ENCODE peak calls at places on chromosomes 16 and 17, in ten cellular contexts. One of them, this sample, is unnamed.

GRCh38 chr17:3594056-3594810 is 15.0 kb downstream of the TRPV1 start:
- DNase-seq in dorsolateral prefrontal cortex: peak
- DNase-seq in tibial nerve: peak
- DNase-seq in left ventricle myocardium inferior: peak
- DNase-seq in adrenal gland: no peak
- DNase-seq in psoas muscle: no peak
- DNase-seq in brain microvascular endothelial cell: peak
- DNase-seq in lower lobe of right lung: no peak
- DNase-seq in upper lobe of left lung: no peak
- DNase-seq in K562: no peak
- DNase-seq in this sample: peak

GRCh38 chr16:56320081-56320480 is 105.3 kb downstream of the AMFR start:
- DNase-seq in dorsolateral prefrontal cortex: no peak
- DNase-seq in tibial nerve: no peak
- DNase-seq in left ventricle myocardium inferior: no peak
- DNase-seq in adrenal gland: no peak
- DNase-seq in psoas muscle: no peak
- DNase-seq in brain microvascular endothelial cell: no peak
- DNase-seq in lower lobe of right lung: no peak
- DNase-seq in upper lobe of left lung: no peak
- DNase-seq in K562: no peak
- DNase-seq in this sample: no peak

GRCh38 chr16:6125483-6126259 is 1028.1 kb upstream of the EEF2KMT start:
- DNase-seq in dorsolateral prefrontal cortex: no peak
- DNase-seq in tibial nerve: no peak
- DNase-seq in left ventricle myocardium inferior: no peak
- DNase-seq in adrenal gland: no peak
- DNase-seq in psoas muscle: no peak
- DNase-seq in brain microvascular endothelial cell: peak
- DNase-seq in lower lobe of right lung: no peak
- DNase-seq in upper lobe of left lung: no peak
- DNase-seq in K562: no peak
- DNase-seq in this sample: no peak

GRCh38 chr16:58419241-58420012 is 27.2 kb downstream of the GINS3 start:
- DNase-seq in dorsolateral prefrontal cortex: no peak
- DNase-seq in tibial nerve: no peak
- DNase-seq in left ventricle myocardium inferior: no peak
- DNase-seq in adrenal gland: no peak
- DNase-seq in psoas muscle: no peak
- DNase-seq in brain microvascular endothelial cell: no peak
- DNase-seq in lower lobe of right lung: no peak
- DNase-seq in upper lobe of left lung: no peak
- DNase-seq in K562: no peak
- DNase-seq in this sample: no peak

GRCh38 chr16:71658771-71659170 is 32.8 kb downstream of the MARVELD3 start:
- DNase-seq in dorsolateral prefrontal cortex: no peak
- DNase-seq in tibial nerve: no peak
- DNase-seq in left ventricle myocardium inferior: no peak
- DNase-seq in adrenal gland: peak
- DNase-seq in psoas muscle: no peak
- DNase-seq in brain microvascular endothelial cell: no peak
- DNase-seq in lower lobe of right lung: no peak
- DNase-seq in upper lobe of left lung: no peak
- DNase-seq in K562: no peak
- DNase-seq in this sample: no peak

GRCh38 chr17:59872351-59872750 is 20.4 kb downstream of the TUBD1 start:
- DNase-seq in dorsolateral prefrontal cortex: no peak
- DNase-seq in tibial nerve: no peak
- DNase-seq in left ventricle myocardium inferior: no peak
- DNase-seq in adrenal gland: no peak
- DNase-seq in psoas muscle: no peak
- DNase-seq in brain microvascular endothelial cell: no peak
- DNase-seq in lower lobe of right lung: no peak
- DNase-seq in upper lobe of left lung: no peak
- DNase-seq in K562: no peak
- DNase-seq in this sample: no peak

GRCh38 chr16:68902376-68903345 is 59.3 kb downstream of the TANGO6 start:
- DNase-seq in dorsolateral prefrontal cortex: no peak
- DNase-seq in tibial nerve: no peak
- DNase-seq in left ventricle myocardium inferior: no peak
- DNase-seq in adrenal gland: peak
- DNase-seq in psoas muscle: no peak
- DNase-seq in brain microvascular endothelial cell: peak
- DNase-seq in lower lobe of right lung: no peak
- DNase-seq in upper lobe of left lung: peak
- DNase-seq in K562: peak
- DNase-seq in this sample: peak

GRCh38 chr16:15976929-15977637 is 27.7 kb downstream of the ABCC1 start:
- DNase-seq in dorsolateral prefrontal cortex: no peak
- DNase-seq in tibial nerve: peak
- DNase-seq in left ventricle myocardium inferior: no peak
- DNase-seq in adrenal gland: peak
- DNase-seq in psoas muscle: peak
- DNase-seq in brain microvascular endothelial cell: no peak
- DNase-seq in lower lobe of right lung: no peak
- DNase-seq in upper lobe of left lung: no peak
- DNase-seq in K562: no peak
- DNase-seq in this sample: no peak

GRCh38 chr16:75080205-75081029 is 36.2 kb downstream of the LDHD start:
- DNase-seq in dorsolateral prefrontal cortex: no peak
- DNase-seq in tibial nerve: no peak
- DNase-seq in left ventricle myocardium inferior: no peak
- DNase-seq in adrenal gland: no peak
- DNase-seq in psoas muscle: no peak
- DNase-seq in brain microvascular endothelial cell: peak
- DNase-seq in lower lobe of right lung: no peak
- DNase-seq in upper lobe of left lung: no peak
- DNase-seq in K562: no peak
- DNase-seq in this sample: peak

GRCh38 chr17:9971991-9972390 is 66.9 kb upstream of the RCVRN start:
- DNase-seq in dorsolateral prefrontal cortex: peak
- DNase-seq in tibial nerve: peak
- DNase-seq in left ventricle myocardium inferior: peak
- DNase-seq in adrenal gland: peak
- DNase-seq in psoas muscle: peak
- DNase-seq in brain microvascular endothelial cell: no peak
- DNase-seq in lower lobe of right lung: peak
- DNase-seq in upper lobe of left lung: peak
- DNase-seq in K562: no peak
- DNase-seq in this sample: no peak

DNA sequence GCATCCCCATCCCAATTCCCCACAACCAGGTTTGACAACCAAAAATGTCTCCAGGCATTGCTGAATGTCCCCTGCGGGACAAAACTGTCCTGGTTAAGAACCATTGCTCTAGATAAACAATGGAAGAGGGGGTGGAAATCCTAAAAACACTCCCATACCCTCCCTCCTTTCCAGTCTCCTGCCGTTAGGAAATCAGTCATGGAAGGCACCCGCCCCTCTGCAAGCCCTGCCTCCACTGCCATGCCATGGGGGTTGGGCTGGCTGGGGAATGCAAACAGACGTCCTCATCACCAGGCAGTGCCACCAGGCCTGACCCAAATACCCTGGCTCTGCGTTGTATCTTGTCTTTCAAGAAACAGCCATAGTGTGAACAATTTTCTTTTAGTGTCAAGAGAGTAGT is 57.5 kb downstream of the CYTH1 start:
- DNase-seq in dorsolateral prefrontal cortex: peak
- DNase-seq in tibial nerve: no peak
- DNase-seq in left ventricle myocardium inferior: no peak
- DNase-seq in adrenal gland: peak
- DNase-seq in psoas muscle: no peak
- DNase-seq in brain microvascular endothelial cell: no peak
- DNase-seq in lower lobe of right lung: no peak
- DNase-seq in upper lobe of left lung: peak
- DNase-seq in K562: no peak
- DNase-seq in this sample: no peak
- TF ChIP-seq CTCF in dorsolateral prefrontal cortex: no peak
- TF ChIP-seq CTCF in tibial nerve: no peak
- TF ChIP-seq CTCF in left ventricle myocardium inferior: no peak
- TF ChIP-seq CTCF in adrenal gland: no peak
- TF ChIP-seq CTCF in psoas muscle: no peak
- TF ChIP-seq CTCF in brain microvascular endothelial cell: no peak
- TF ChIP-seq CTCF in lower lobe of right lung: no peak
- TF ChIP-seq CTCF in upper lobe of left lung: no peak
- TF ChIP-seq CTCF in K562: no peak
- TF ChIP-seq CTCF in this sample: no peak

GRCh38 chr17:81429353-81429774 is 34.1 kb downstream of the BAHCC1 start:
- DNase-seq in dorsolateral prefrontal cortex: peak
- DNase-seq in tibial nerve: peak
- DNase-seq in left ventricle myocardium inferior: peak
- DNase-seq in adrenal gland: peak
- DNase-seq in psoas muscle: peak
- DNase-seq in brain microvascular endothelial cell: peak
- DNase-seq in lower lobe of right lung: peak
- DNase-seq in upper lobe of left lung: peak
- DNase-seq in K562: no peak
- DNase-seq in this sample: peak

GRCh38 chr17:81427446-81428120 is 32.3 kb downstream of the BAHCC1 start:
- DNase-seq in dorsolateral prefrontal cortex: peak
- DNase-seq in tibial nerve: no peak
- DNase-seq in left ventricle myocardium inferior: peak
- DNase-seq in adrenal gland: peak
- DNase-seq in psoas muscle: peak
- DNase-seq in brain microvascular endothelial cell: no peak
- DNase-seq in lower lobe of right lung: peak
- DNase-seq in upper lobe of left lung: peak
- DNase-seq in K562: no peak
- DNase-seq in this sample: no peak

GRCh38 chr17:81428121-81428515 is 32.9 kb downstream of the BAHCC1 start:
- DNase-seq in dorsolateral prefrontal cortex: peak
- DNase-seq in tibial nerve: no peak
- DNase-seq in left ventricle myocardium inferior: no peak
- DNase-seq in adrenal gland: no peak
- DNase-seq in psoas muscle: peak
- DNase-seq in brain microvascular endothelial cell: no peak
- DNase-seq in lower lobe of right lung: no peak
- DNase-seq in upper lobe of left lung: no peak
- DNase-seq in K562: no peak
- DNase-seq in this sample: no peak

GRCh38 chr17:81428945-81429344 is 33.7 kb downstream of the BAHCC1 start:
- DNase-seq in dorsolateral prefrontal cortex: no peak
- DNase-seq in tibial nerve: no peak
- DNase-seq in left ventricle myocardium inferior: no peak
- DNase-seq in adrenal gland: no peak
- DNase-seq in psoas muscle: no peak
- DNase-seq in brain microvascular endothelial cell: no peak
- DNase-seq in lower lobe of right lung: no peak
- DNase-seq in upper lobe of left lung: no peak
- DNase-seq in K562: no peak
- DNase-seq in this sample: no peak

GRCh38 chr17:81428521-81428920 is 33.3 kb downstream of the BAHCC1 start:
- DNase-seq in dorsolateral prefrontal cortex: no peak
- DNase-seq in tibial nerve: no peak
- DNase-seq in left ventricle myocardium inferior: no peak
- DNase-seq in adrenal gland: no peak
- DNase-seq in psoas muscle: no peak
- DNase-seq in brain microvascular endothelial cell: no peak
- DNase-seq in lower lobe of right lung: no peak
- DNase-seq in upper lobe of left lung: no peak
- DNase-seq in K562: no peak
- DNase-seq in this sample: no peak
- H3K27ac ChIP-seq in dorsolateral prefrontal cortex: peak
- H3K27ac ChIP-seq in tibial nerve: no peak
- H3K27ac ChIP-seq in left ventricle myocardium inferior: no peak
- H3K27ac ChIP-seq in adrenal gland: no peak
- H3K27ac ChIP-seq in psoas muscle: peak
- H3K27ac ChIP-seq in brain microvascular endothelial cell: no peak
- H3K27ac ChIP-seq in lower lobe of right lung: peak
- H3K27ac ChIP-seq in upper lobe of left lung: peak
- H3K27ac ChIP-seq in K562: no peak
- H3K27ac ChIP-seq in this sample: no peak

GRCh38 chr16:88613911-88614817 is 24.2 kb upstream of the IL17C start:
- DNase-seq in dorsolateral prefrontal cortex: no peak
- DNase-seq in tibial nerve: no peak
- DNase-seq in left ventricle myocardium inferior: no peak
- DNase-seq in adrenal gland: peak
- DNase-seq in psoas muscle: no peak
- DNase-seq in brain microvascular endothelial cell: no peak
- DNase-seq in lower lobe of right lung: no peak
- DNase-seq in upper lobe of left lung: no peak
- DNase-seq in K562: no peak
- DNase-seq in this sample: no peak

GRCh38 chr16:88616320-88616719 is 22.1 kb upstream of the IL17C start:
- DNase-seq in dorsolateral prefrontal cortex: no peak
- DNase-seq in tibial nerve: no peak
- DNase-seq in left ventricle myocardium inferior: no peak
- DNase-seq in adrenal gland: no peak
- DNase-seq in psoas muscle: no peak
- DNase-seq in brain microvascular endothelial cell: no peak
- DNase-seq in lower lobe of right lung: peak
- DNase-seq in upper lobe of left lung: peak
- DNase-seq in K562: no peak
- DNase-seq in this sample: no peak

GRCh38 chr16:88611220-88611821 is 27.1 kb upstream of the IL17C start:
- DNase-seq in dorsolateral prefrontal cortex: no peak
- DNase-seq in tibial nerve: no peak
- DNase-seq in left ventricle myocardium inferior: no peak
- DNase-seq in adrenal gland: no peak
- DNase-seq in psoas muscle: no peak
- DNase-seq in brain microvascular endothelial cell: no peak
- DNase-seq in lower lobe of right lung: no peak
- DNase-seq in upper lobe of left lung: no peak
- DNase-seq in K562: no peak
- DNase-seq in this sample: no peak

GRCh38 chr16:88614818-88615580 is 23.4 kb upstream of the IL17C start:
- DNase-seq in dorsolateral prefrontal cortex: no peak
- DNase-seq in tibial nerve: no peak
- DNase-seq in left ventricle myocardium inferior: no peak
- DNase-seq in adrenal gland: no peak
- DNase-seq in psoas muscle: no peak
- DNase-seq in brain microvascular endothelial cell: no peak
- DNase-seq in lower lobe of right lung: no peak
- DNase-seq in upper lobe of left lung: no peak
- DNase-seq in K562: no peak
- DNase-seq in this sample: no peak

DNA sequence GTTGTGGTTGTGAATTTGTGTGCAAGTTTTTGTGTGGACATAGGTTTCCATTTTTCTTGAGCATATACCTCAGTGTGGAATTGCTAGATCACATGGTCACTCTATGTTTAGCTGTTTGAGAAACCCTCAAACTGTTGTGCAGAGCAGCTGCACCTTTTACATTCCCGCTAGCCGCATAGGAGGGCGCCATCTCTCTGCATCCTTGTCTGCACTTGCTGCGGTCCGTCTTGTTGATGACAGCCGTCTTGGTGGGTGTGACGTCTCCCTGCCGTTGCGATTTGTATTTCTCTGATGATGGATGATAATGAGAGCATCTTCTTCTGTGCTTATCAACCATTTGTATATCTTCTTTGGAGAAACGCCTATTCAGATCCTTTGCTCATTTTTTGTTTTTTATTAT is 25.1 kb upstream of the IL17C start:
- DNase-seq in dorsolateral prefrontal cortex: no peak
- DNase-seq in tibial nerve: no peak
- DNase-seq in left ventricle myocardium inferior: no peak
- DNase-seq in adrenal gland: no peak
- DNase-seq in psoas muscle: no peak
- DNase-seq in brain microvascular endothelial cell: no peak
- DNase-seq in lower lobe of right lung: no peak
- DNase-seq in upper lobe of left lung: no peak
- DNase-seq in K562: peak
- DNase-seq in this sample: no peak
- TF ChIP-seq CTCF in dorsolateral prefrontal cortex: no peak
- TF ChIP-seq CTCF in tibial nerve: no peak
- TF ChIP-seq CTCF in left ventricle myocardium inferior: no peak
- TF ChIP-seq CTCF in adrenal gland: no peak
- TF ChIP-seq CTCF in psoas muscle: no peak
- TF ChIP-seq CTCF in brain microvascular endothelial cell: no peak
- TF ChIP-seq CTCF in lower lobe of right lung: no peak
- TF ChIP-seq CTCF in upper lobe of left lung: no peak
- TF ChIP-seq CTCF in K562: peak
- TF ChIP-seq CTCF in this sample: no peak

GRCh38 chr16:11792404-11793260 is 4.4 kb downstream of the ZC3H7A start:
- DNase-seq in dorsolateral prefrontal cortex: no peak
- DNase-seq in tibial nerve: no peak
- DNase-seq in left ventricle myocardium inferior: no peak
- DNase-seq in adrenal gland: no peak
- DNase-seq in psoas muscle: peak
- DNase-seq in brain microvascular endothelial cell: no peak
- DNase-seq in lower lobe of right lung: peak
- DNase-seq in upper lobe of left lung: peak
- DNase-seq in K562: no peak
- DNase-seq in this sample: no peak
- H3K27ac ChIP-seq in dorsolateral prefrontal cortex: no peak
- H3K27ac ChIP-seq in tibial nerve: no peak
- H3K27ac ChIP-seq in left ventricle myocardium inferior: peak
- H3K27ac ChIP-seq in adrenal gland: no peak
- H3K27ac ChIP-seq in psoas muscle: peak
- H3K27ac ChIP-seq in brain microvascular endothelial cell: no peak
- H3K27ac ChIP-seq in lower lobe of right lung: peak
- H3K27ac ChIP-seq in upper lobe of left lung: peak
- H3K27ac ChIP-seq in K562: no peak
- H3K27ac ChIP-seq in this sample: no peak

This sample was measured in AG04450.